ENCODE peak calls at places on chromosomes 2 and 18, in six cellular contexts. X is neural crest cell, J is nephron progenitor cell, Z is MCF 10A, G is SK-N-SH, B is epithelial cell of proximal tubule. F is an unnamed sample.

GRCh38 chr2:203786912-203787311 is 80.5 kb downstream of the CD28 start:
- DNase-seq in X (no peak), G (peak; percentile 34), B (no peak), Z (no peak), J (no peak), F (no peak)

GRCh38 chr2:215171151-215171550 is 32.7 kb upstream of the ABCA12 start:
- DNase-seq in Z (peak; percentile 25), J (no peak), X (no peak), B (no peak), G (no peak), F (no peak)

GRCh38 chr2:72984172-72984671 is 66.9 kb downstream of the EMX1 start:
- DNase-seq in X (no peak), Z (no peak), G (no peak), J (no peak), B (no peak), F (no peak)

GRCh38 chr2:178452334-178452733 is 1.2 kb downstream of the PJVK start:
- DNase-seq in X (no peak), J (no peak), G (no peak), Z (no peak), B (no peak), F (no peak)

GRCh38 chr2:128543646-128544045 is 225.0 kb upstream of the HS6ST1 start:
- DNase-seq in J (no peak), X (no peak), G (no peak), B (no peak), Z (peak; percentile 16), F (no peak)

GRCh38 chr2:101307950-101308431 is 510 bp downstream of the RNF149 start:
- DNase-seq in X (peak; percentile 14), Z (no peak), J (peak; percentile 35), B (no peak), G (no peak), F (peak; percentile 57)

GRCh38 chr2:169091256-169091655 is 21.9 kb downstream of the DHRS9 start:
- DNase-seq in X (no peak), G (no peak), J (no peak), B (no peak), Z (no peak), F (no peak)

GRCh38 chr18:54700580-54700979 is 109.5 kb downstream of the DYNAP start:
- DNase-seq in G (no peak), B (no peak), J (no peak), Z (no peak), X (no peak), F (no peak)

GRCh38 chr2:159904565-159905281 is 106.7 kb upstream of the CD302 start:
- DNase-seq in B (no peak), X (peak; percentile 16), G (no peak), J (peak; percentile 61), Z (no peak), F (peak; percentile 71)

GRCh38 chr2:43057742-43058706 is 168.4 kb downstream of the ZFP36L2 start:
- DNase-seq in J (no peak), B (no peak), Z (no peak), X (no peak), G (no peak), F (no peak)

GRCh38 chr18:79275992-79276391 is 119.7 kb upstream of the NFATC1 start:
- DNase-seq in G (no peak), B (no peak), J (no peak), X (no peak), Z (peak; percentile 61), F (no peak)

GRCh38 chr2:109633284-109633961 is 19.3 kb downstream of the SOWAHC start:
- DNase-seq in J (no peak), X (no peak), B (no peak), G (no peak), Z (no peak), F (no peak)

DNA sequence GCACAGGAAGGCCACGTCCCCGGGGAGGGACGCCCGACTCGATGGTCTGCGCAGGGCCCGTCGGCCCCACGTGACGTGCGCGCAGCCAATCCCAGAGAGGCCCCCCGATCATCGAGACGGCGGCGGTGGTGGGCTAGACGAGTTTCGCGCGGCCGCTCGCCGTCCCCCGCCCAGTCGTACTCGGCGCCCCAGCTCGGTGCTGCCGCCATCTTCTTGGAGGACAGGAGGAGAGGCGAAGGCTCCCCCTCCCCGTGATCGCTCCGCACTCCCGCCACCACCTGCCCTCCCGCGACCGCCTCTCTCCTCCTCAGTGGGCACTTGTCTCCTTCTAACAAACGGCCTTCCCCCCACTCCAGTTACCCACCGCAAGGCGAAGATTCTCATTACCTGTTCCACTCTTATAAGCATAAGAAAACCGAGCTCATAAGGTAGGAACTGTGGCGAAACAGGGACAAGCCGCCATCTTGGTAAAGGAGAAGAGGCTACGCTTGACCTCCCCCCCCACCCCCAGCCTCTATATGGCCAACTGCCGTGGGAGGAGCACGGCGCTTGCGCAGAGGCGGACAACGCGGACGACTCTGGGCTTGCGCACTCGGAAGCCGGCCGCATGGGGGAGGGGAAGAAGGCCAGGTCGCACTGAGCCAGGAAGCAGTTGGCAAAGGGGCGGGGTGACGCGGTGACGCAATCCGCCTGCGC is at the start of gene HDLBP:
- DNase-seq in J (peak; percentile 100), G (peak; percentile 99), B (peak; percentile 67), X (peak; percentile 99), Z (peak; percentile 98), F (peak; percentile 100)
- TF ChIP-seq CTCF in J (no peak), G (peak; percentile 60), B (no peak), X (peak; percentile 57), Z (peak; percentile 25), F (no peak)

DNA sequence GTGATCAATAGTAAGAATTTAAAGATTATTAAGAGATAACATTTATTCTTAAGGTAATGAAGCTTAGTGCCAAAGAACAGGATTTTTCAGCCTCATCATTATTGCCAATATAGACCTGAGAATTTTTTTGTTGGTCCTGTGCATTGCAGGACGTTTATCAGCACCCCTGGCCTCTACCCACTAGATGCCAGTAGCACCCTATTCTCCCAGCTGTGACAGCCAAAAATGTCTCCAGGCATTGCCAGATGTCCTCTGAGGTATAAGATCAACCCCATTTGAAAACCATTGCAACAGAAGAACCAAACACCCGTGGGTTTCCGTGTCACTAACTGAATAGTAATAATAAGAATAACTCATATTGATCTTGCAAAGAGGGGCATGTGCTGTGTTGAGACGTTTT is 700.0 kb upstream of the SOX11 start:
- DNase-seq in Z (peak; percentile 27), B (no peak), J (no peak), G (peak; percentile 41), X (no peak), F (no peak)
- TF ChIP-seq CTCF in Z (peak; percentile 58), B (peak; percentile 35), J (no peak), G (no peak), X (no peak), F (no peak)

DNA sequence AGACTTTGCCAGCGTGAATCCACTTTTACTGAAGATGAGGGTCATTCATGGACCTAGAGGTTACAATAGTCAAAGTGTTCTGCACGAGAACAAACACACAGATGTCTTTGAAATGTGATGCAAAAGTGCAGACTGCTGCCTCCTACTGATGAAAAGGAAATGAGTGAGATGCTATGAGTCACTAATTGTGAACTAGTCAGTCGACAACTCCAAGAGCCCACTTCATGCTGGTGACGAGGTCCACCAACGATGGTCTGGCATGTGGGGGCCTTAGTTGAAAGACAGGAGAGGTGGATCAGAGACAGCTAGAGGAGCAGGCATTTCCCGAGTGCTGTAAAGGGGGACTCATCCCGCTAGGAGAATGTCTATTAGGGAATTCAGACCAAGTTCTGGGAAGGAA is 17.1 kb upstream of the ZNF236 start:
- DNase-seq in G (no peak), Z (peak; percentile 50), X (no peak), J (no peak), B (no peak), F (no peak)
- TF ChIP-seq CTCF in G (peak; percentile 34), Z (no peak), X (peak; percentile 18), J (no peak), B (peak; percentile 42), F (no peak)

GRCh38 chr2:41414486-41415230 is 633.2 kb upstream of the PKDCC start:
- DNase-seq in G (peak; percentile 27), J (peak; percentile 31), X (peak; percentile 5), Z (peak; percentile 67), B (peak; percentile 12), F (no peak)

GRCh38 chr2:41409328-41409727 is 638.5 kb upstream of the PKDCC start:
- DNase-seq in J (no peak), Z (no peak), X (no peak), G (no peak), B (no peak), F (no peak)

GRCh38 chr2:41413813-41414485 is 633.9 kb upstream of the PKDCC start:
- DNase-seq in J (no peak), X (no peak), B (peak; percentile 2), G (no peak), Z (no peak), F (no peak)

GRCh38 chr2:41405429-41405828 is 642.4 kb upstream of the PKDCC start:
- DNase-seq in J (no peak), Z (no peak), G (no peak), X (no peak), B (no peak), F (no peak)

GRCh38 chr2:41410011-41410410 is 637.8 kb upstream of the PKDCC start:
- DNase-seq in X (no peak), Z (no peak), G (no peak), J (no peak), B (no peak), F (no peak)
- TF ChIP-seq CTCF in X (no peak), Z (no peak), G (no peak), J (no peak), B (peak; percentile 26), F (no peak)

DNA sequence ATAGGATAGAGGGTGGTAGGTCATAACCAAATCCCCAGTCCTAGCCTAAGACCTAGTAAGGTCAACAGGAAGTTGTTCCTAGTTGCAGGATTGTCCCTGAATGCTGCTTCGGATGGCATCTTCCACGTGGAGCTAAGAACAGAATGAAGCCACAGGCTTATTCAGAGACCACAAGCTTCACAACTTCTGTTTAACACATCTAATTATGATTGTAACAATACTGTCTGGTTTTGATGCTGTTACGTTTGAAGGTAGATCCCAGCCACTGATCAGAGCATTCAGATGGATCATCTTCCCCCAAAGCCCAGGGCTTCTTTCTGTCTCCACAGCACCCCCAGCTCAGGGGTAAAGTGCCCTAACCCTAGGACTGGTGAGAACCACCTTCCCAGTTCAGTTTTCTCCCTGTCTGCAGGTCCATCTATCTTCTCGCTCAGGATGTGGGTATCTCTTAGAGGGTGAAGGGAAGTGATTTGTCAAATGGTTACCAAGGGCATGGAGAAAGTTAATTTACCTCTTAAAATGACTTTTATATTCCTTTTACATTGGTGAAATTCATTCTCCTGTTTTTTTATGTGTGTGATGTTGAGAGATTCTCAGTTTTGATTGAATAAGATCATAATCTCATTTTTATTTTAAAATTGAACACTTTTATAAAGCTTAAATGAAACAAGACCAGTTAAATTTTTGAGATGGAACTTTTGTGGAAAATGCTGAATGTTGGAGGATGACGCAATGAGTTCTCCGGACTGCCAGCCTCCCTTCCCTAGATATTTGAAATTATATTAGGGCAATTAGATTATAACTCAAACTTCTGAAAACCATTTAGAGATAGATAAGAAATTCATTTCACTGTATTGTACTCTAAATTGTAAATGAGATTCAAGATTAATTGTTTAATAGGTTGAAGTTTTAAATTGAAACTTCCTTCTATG is 66.5 kb downstream of the RHBDD1 start:
- DNase-seq in X (no peak), B (no peak), Z (no peak), J (no peak), G (no peak), F (no peak)
- TF ChIP-seq CTCF in X (no peak), B (no peak), Z (no peak), J (no peak), G (no peak), F (no peak)